ENCODE peak calls at places on chromosomes 4 and X, in nine cellular contexts. L is right atrium auricular region, N is astrocyte, P is heart left ventricle, S is brain microvascular endothelial cell, D is hepatocyte, F is right lobe of liver, A is heart right ventricle, M is astrocyte of the spinal cord. Z is an unnamed sample.
A peak's percentile ranks its signal among the peaks of the same experiment; 100 is the strongest.

GRCh38 chrX:135544338-135544948 is 24.0 kb downstream of the INTS6L start:
- DNase-seq in L (no peak), N (no peak), P (no peak), S (no peak), D (no peak), F (no peak), A (no peak), M (no peak), Z (no peak)

GRCh38 chr4:180296036-180296599 is 1947.1 kb upstream of the TENM3 start:
- DNase-seq in L (no peak), N (no peak), P (no peak), S (no peak), D (no peak), F (no peak), A (no peak), M (no peak), Z (no peak)

GRCh38 chr4:7541414-7541810 is 106.7 kb upstream of the PSAPL1 start:
- DNase-seq in L (no peak), N (no peak), P (no peak), S (no peak), D (no peak), F (no peak), A (no peak), M (no peak), Z (no peak)

GRCh38 chr4:66633472-66633871 is 911.8 kb downstream of the CENPC start:
- DNase-seq in L (no peak), N (no peak), P (no peak), S (no peak), D (no peak), F (no peak), A (no peak), M (no peak), Z (no peak)

GRCh38 chr4:167176723-167177367 is 57.4 kb downstream of the SPOCK3 start:
- DNase-seq in L (no peak), N (no peak), P (no peak), S (no peak), D (peak; percentile 29), F (no peak), A (no peak), M (no peak), Z (no peak)

GRCh38 chr4:54525602-54526001 is 132.2 kb upstream of the KIT start:
- DNase-seq in L (no peak), N (peak; percentile 82), P (no peak), S (peak; percentile 97), D (no peak), F (no peak), A (no peak), M (peak; percentile 72), Z (peak; percentile 92)

GRCh38 chr4:48575964-48576363 is 85.9 kb downstream of the ZAR1 start:
- DNase-seq in L (no peak), N (peak; percentile 59), P (no peak), S (peak; percentile 81), D (no peak), F (no peak), A (no peak), M (peak; percentile 73), Z (peak; percentile 35)

GRCh38 chrX:103861200-103861599 is 29.1 kb upstream of the RAB9B start:
- DNase-seq in L (no peak), N (no peak), P (no peak), S (no peak), D (no peak), F (no peak), A (no peak), M (no peak), Z (no peak)

GRCh38 chr4:69823481-69824186 is 36.3 kb downstream of the SULT1E1 start:
- DNase-seq in L (no peak), N (no peak), P (no peak), S (peak; percentile 60), D (peak; percentile 83), F (peak; percentile 82), A (no peak), M (peak; percentile 42), Z (peak; percentile 68)
- TF ChIP-seq CTCF in L (no peak), N (peak; percentile 43), P (no peak), S (peak; percentile 83), D (peak; percentile 76), F (peak; percentile 84), A (peak; percentile 12), M (peak; percentile 54), Z (peak; percentile 31)

DNA sequence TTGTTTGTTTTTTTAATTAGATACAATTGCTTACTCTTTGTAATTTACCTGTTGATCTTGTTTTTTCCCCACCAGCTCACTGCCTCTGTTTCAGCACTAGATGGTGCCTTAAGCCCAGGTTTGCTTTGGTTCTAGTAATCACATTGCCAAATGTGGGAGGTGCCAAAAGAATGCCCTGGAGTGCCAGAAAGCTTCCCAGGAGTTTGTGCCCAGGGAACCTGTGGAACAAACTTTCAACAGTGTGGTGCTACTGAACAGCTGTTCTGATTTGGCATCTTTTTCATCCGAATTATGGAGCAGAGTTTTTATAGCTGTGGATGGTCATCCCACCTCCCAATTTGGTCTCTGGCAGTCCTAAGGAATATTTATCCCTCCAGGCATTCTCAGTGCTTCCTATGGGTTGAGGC is 1000.7 kb downstream of the STIM2 start:
- DNase-seq in L (no peak), N (no peak), P (peak; percentile 11), S (peak; percentile 67), D (peak; percentile 53), F (peak; percentile 78), A (no peak), M (peak; percentile 44), Z (peak; percentile 0)
- H3K4me3 ChIP-seq in L (no peak overlapping the region), N (no peak overlapping the region), P (no peak overlapping the region), S (no peak overlapping the region), D (no peak overlapping the region), F (no peak overlapping the region), A (no peak overlapping the region), M (no peak overlapping the region), Z (no peak overlapping the region)

GRCh38 chrX:19225906-19226305 is 103.6 kb upstream of the ADGRG2 start:
- DNase-seq in L (no peak), N (no peak), P (no peak), S (no peak), D (peak; percentile 20), F (no peak), A (no peak), M (peak; percentile 2), Z (no peak)
- TF ChIP-seq CTCF in L (peak; percentile 43), N (no peak), P (no peak), S (peak; percentile 27), D (peak; percentile 32), F (no peak), A (no peak), M (no peak), Z (no peak)

GRCh38 chrX:153884136-153885076 is 1.6 kb downstream of the L1CAM start:
- DNase-seq in L (no peak), N (no peak), P (no peak), S (no peak), D (no peak), F (no peak), A (no peak), M (no peak), Z (no peak)
- H3K4me3 ChIP-seq in L (no peak overlapping the region), N (no peak overlapping the region), P (no peak overlapping the region), S (no peak overlapping the region), D (no peak overlapping the region), F (no peak overlapping the region), A (no peak overlapping the region), M (no peak overlapping the region), Z (peak overlapping the region; percentile 42)

GRCh38 chr4:165115301-165115700 is 2.6 kb upstream of the TMEM192 start:
- DNase-seq in L (no peak), N (no peak), P (no peak), S (no peak), D (no peak), F (no peak), A (no peak), M (no peak), Z (no peak)

GRCh38 chr4:165111906-165112257 is 778 bp downstream of the TMEM192 start:
- DNase-seq in L (no peak), N (no peak), P (no peak), S (no peak), D (no peak), F (no peak), A (no peak), M (peak; percentile 6), Z (no peak)

GRCh38 chr4:165118256-165118909 is 5.7 kb upstream of the TMEM192 start:
- DNase-seq in L (no peak), N (no peak), P (no peak), S (no peak), D (no peak), F (no peak), A (no peak), M (no peak), Z (no peak)

GRCh38 chr4:165106518-165106917 is 6.1 kb downstream of the TMEM192 start:
- DNase-seq in L (peak; percentile 57), N (no peak), P (no peak), S (no peak), D (peak; percentile 61), F (no peak), A (no peak), M (no peak), Z (no peak)

DNA sequence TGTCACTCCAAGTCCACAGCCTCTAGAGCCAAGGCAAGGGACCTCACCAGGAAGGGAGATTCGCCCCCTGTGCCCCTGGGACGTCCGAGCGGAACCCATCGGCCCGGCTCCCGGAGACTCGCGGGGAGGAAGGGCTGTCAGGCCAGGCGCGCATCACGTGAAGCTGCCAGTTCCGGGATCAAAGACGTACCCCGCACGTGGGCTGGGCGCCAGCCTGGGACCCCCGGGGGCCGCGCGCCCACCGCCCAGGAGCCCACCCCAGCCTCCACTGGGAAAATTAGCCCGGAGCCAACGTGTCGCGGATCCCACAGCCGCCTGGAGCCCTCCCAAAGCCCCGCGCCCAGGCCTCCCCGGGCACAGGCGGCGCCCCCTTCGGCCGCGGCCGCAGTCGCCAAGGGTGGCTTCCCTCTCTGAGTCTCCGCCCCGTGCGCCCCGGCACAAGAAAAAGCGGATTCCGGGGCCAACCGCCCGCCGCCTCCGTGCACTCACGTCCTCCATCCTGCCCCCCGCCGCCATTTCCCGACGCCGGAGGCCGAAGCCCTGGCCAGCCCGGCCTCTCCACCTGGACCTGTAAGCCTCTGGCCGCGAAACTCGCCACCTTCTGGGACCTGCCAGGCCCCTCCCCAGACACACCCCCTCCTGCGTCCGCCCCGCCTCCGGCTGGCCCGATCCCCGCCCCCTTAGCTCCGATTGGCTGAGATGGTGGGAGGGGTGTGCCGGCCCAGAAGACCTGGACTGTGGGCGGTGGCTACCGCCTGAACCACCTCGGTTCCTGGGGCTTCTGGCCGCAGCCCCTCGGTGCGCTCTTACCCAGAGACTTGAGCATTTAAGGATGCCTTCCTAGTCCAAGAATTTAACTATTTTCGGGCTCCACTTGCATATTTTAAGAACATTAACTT is at the start of gene TMEM192:
- DNase-seq in L (peak; percentile 91), N (peak; percentile 80), P (peak; percentile 93), S (peak; percentile 90), D (peak; percentile 97), F (peak; percentile 98), A (peak; percentile 93), M (peak; percentile 94), Z (peak; percentile 96)
- TF ChIP-seq CTCF in L (peak; percentile 40), N (no peak), P (no peak), S (peak; percentile 27), D (peak; percentile 48), F (peak; percentile 28), A (peak; percentile 10), M (peak; percentile 30), Z (peak; percentile 40)

DNA sequence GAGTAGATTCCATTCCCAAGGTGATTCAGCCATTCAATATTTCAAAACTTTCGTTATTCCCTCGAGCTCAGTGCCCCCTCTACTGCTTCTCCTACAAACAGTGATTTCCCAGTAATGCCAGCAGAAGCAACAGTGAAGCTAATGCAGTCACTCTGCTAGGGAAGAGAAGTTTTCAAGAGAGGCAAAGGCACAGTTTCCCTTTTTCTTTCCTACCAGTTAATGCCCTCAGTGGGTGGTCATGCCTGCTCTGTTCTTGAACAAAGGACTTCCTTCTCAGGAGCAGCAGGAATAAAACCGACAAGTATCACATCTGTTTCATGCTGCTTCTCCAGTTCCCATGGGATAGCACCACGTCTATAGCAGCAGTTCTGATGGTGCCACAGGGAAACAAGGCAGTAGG is 317.2 kb downstream of the TENM3 start:
- DNase-seq in L (no peak), N (peak; percentile 65), P (no peak), S (peak; percentile 50), D (peak; percentile 19), F (no peak), A (no peak), M (peak; percentile 71), Z (no peak)
- H3K4me3 ChIP-seq in L (no peak overlapping the region), N (peak overlapping the region; percentile 37), P (no peak overlapping the region), S (peak overlapping the region; percentile 22), D (no peak overlapping the region), F (no peak overlapping the region), A (no peak overlapping the region), M (peak overlapping the region; percentile 14), Z (no peak overlapping the region)